ENCODE peak calls at places on chromosomes 2 and 18, in five cellular contexts. U is uterus; R is stimulated activated CD4-positive, alpha-beta T cell treated with anti-CD3 and anti-CD28 coated beads, Interleukin-1b, Interleukin-23, amount 100 ng/mL, for 48 hours; M is naive B cell; D is fibroblast of mammary gland. H is an unnamed sample.

GRCh38 chr2:101463885-101464653 is 10.8 kb downstream of the RFX8 start:
- DNase-seq in U (peak), R (no peak), M (no peak), D (peak), H (peak)

GRCh38 chr2:55155764-55156221 is 76.3 kb downstream of the CLHC1 start:
- DNase-seq in U (no peak), R (no peak), M (no peak), D (peak), H (peak)

GRCh38 chr2:20599001-20599600 is 51.8 kb downstream of the HS1BP3 start:
- DNase-seq in U (peak), R (no peak), M (no peak), D (no peak), H (no peak)

GRCh38 chr2:133972297-133972696 is 281.6 kb upstream of the MGAT5 start:
- DNase-seq in U (no peak), R (no peak), M (no peak), D (no peak), H (no peak)

GRCh38 chr2:182078988-182079602 is 93.4 kb downstream of the PPP1R1C start:
- DNase-seq in U (no peak), R (no peak), M (no peak), D (no peak), H (no peak)

GRCh38 chr18:9115984-9116383 is 13.5 kb downstream of the NDUFV2 start:
- DNase-seq in U (no peak), R (no peak), M (no peak), D (no peak), H (no peak)

GRCh38 chr2:112137516-112138142 is 556 bp upstream of the FBLN7 start:
- DNase-seq in U (no peak), R (peak), M (no peak), D (peak), H (peak)

GRCh38 chr2:220117010-220117409 is 489.6 kb downstream of the SLC4A3 start:
- DNase-seq in U (no peak), R (no peak), M (no peak), D (no peak), H (no peak)

GRCh38 chr2:109046925-109047508 is 58.0 kb upstream of the EDAR start:
- DNase-seq in U (no peak), R (no peak), M (no peak), D (no peak), H (no peak)

GRCh38 chr2:239380831-239381708 is 19.8 kb downstream of the HDAC4 start:
- DNase-seq in U (no peak), R (peak), M (peak), D (no peak), H (no peak)

GRCh38 chr2:134027980-134028379 is 225.9 kb upstream of the MGAT5 start:
- DNase-seq in U (no peak), R (no peak), M (no peak), D (no peak), H (peak)

GRCh38 chr2:11697103-11697871 is 27.3 kb upstream of the NTSR2 start:
- DNase-seq in U (peak), R (no peak), M (no peak), D (peak), H (peak)

GRCh38 chr18:48979944-48980890 is 29.5 kb upstream of the SMAD7 start:
- DNase-seq in U (no peak), R (no peak), M (no peak), D (no peak), H (no peak)

GRCh38 chr2:71665168-71666093 is 212.1 kb downstream of the DYSF start:
- DNase-seq in U (no peak), R (no peak), M (no peak), D (no peak), H (no peak)

GRCh38 chr2:179410552-179411356 is 146.1 kb upstream of the SESTD1 start:
- DNase-seq in U (peak), R (peak), M (peak), D (peak), H (peak)

GRCh38 chr2:98829586-98830270 is 98.8 kb upstream of the MGAT4A start:
- DNase-seq in U (no peak), R (no peak), M (no peak), D (no peak), H (no peak)

GRCh38 chr2:241730679-241731293 is 3.6 kb upstream of the D2HGDH start:
- DNase-seq in U (no peak), R (peak), M (no peak), D (no peak), H (no peak)

GRCh38 chr2:101473581-101473910 is 1.4 kb downstream of the RFX8 start:
- DNase-seq in U (no peak), R (no peak), M (no peak), D (peak), H (peak)

GRCh38 chr18:47893939-47894699 is 36.3 kb downstream of the SMAD2 start:
- DNase-seq in U (no peak), R (no peak), M (no peak), D (no peak), H (no peak)

GRCh38 chr2:280655-281110 is 7.2 kb downstream of the ALKAL2 start:
- DNase-seq in U (no peak), R (no peak), M (no peak), D (no peak), H (no peak)

GRCh38 chr2:181619511-181619910 is 37.4 kb downstream of the CERKL start:
- DNase-seq in U (no peak), R (no peak), M (no peak), D (no peak), H (no peak)

GRCh38 chr2:239313776-239314175 is 87.0 kb downstream of the HDAC4 start:
- DNase-seq in U (peak), R (no peak), M (no peak), D (no peak), H (no peak)

GRCh38 chr2:66872056-66872821 is 437.3 kb downstream of the MEIS1 start:
- DNase-seq in U (peak), R (no peak), M (no peak), D (peak), H (no peak)